ENCODE peak calls at places on chromosomes 12 and 14, in four cellular contexts. B, X, F and I are unnamed samples.

GRCh38 chr12:63047146-63047545 is 103.9 kb downstream of the AVPR1A start:
- DNase-seq in B (no peak), X (no peak), F (no peak), I (no peak)

GRCh38 chr12:128079-128478 is 61.5 kb downstream of the IQSEC3 start:
- DNase-seq in B (no peak), X (no peak), F (no peak), I (no peak)

GRCh38 chr12:129028824-129029223 is 175.5 kb downstream of the GLT1D1 start:
- DNase-seq in B (no peak), X (no peak), F (no peak), I (no peak)

GRCh38 chr12:117165342-117165741 is 24.9 kb downstream of the FBXO21 start:
- DNase-seq in B (no peak), X (no peak), F (no peak), I (no peak)

GRCh38 chr12:107660230-107660629 is 25.4 kb upstream of the PWP1 start:
- DNase-seq in B (no peak), X (no peak), F (no peak), I (no peak)

GRCh38 chr14:24071144-24071697 is at the start of gene CPNE6:
- DNase-seq in B (peak), X (no peak), F (no peak), I (no peak)

GRCh38 chr12:98646165-98646764 is 1.2 kb downstream of the APAF1 start:
- DNase-seq in B (no peak), X (no peak), F (peak), I (no peak)

GRCh38 chr12:18224745-18225144 is 36.6 kb upstream of the PIK3C2G start:
- DNase-seq in B (no peak), X (no peak), F (peak), I (peak)

GRCh38 chr12:3436496-3437060 is 54.4 kb upstream of the PRMT8 start:
- DNase-seq in B (no peak), X (no peak), F (no peak), I (no peak)

GRCh38 chr12:106118278-106118820 is 20.4 kb downstream of the NUAK1 start:
- DNase-seq in B (no peak), X (no peak), F (no peak), I (no peak)

GRCh38 chr14:84025258-84026012 is 1504.5 kb upstream of the FLRT2 start:
- DNase-seq in B (no peak), X (no peak), F (no peak), I (no peak)

GRCh38 chr12:24222968-24223367 is 273.5 kb upstream of the SOX5 start:
- DNase-seq in B (no peak), X (no peak), F (peak), I (peak)

GRCh38 chr12:6306151-6306550 is 4.3 kb upstream of the PLEKHG6 start:
- DNase-seq in B (no peak), X (no peak), F (no peak), I (no peak)

GRCh38 chr12:75981773-75982564 is 49.6 kb downstream of the PHLDA1 start:
- DNase-seq in B (no peak), X (no peak), F (no peak), I (no peak)

GRCh38 chr12:69501154-69501895 is 31.1 kb downstream of the FRS2 start:
- DNase-seq in B (no peak), X (no peak), F (peak), I (no peak)

GRCh38 chr12:125089083-125089482 is 23.8 kb downstream of the AACS start:
- DNase-seq in B (no peak), X (no peak), F (no peak), I (no peak)

GRCh38 chr12:112381421-112381897 is 772 bp downstream of the HECTD4 start:
- DNase-seq in B (no peak), X (no peak), F (no peak), I (no peak)

GRCh38 chr12:104026841-104027599 is 23.0 kb downstream of the GLT8D2 start:
- DNase-seq in B (no peak), X (no peak), F (no peak), I (no peak)

GRCh38 chr12:110312581-110313360 is 31.7 kb downstream of the ATP2A2 start:
- DNase-seq in B (no peak), X (no peak), F (peak), I (peak)

GRCh38 chr14:91884664-91885063 is 17.3 kb upstream of the TC2N start:
- DNase-seq in B (no peak), X (no peak), F (no peak), I (no peak)

GRCh38 chr12:1117371-1117770 is 126.3 kb downstream of the ERC1 start:
- DNase-seq in B (no peak), X (no peak), F (peak), I (no peak)

GRCh38 chr14:97198813-97199212 is 401.6 kb downstream of the VRK1 start:
- DNase-seq in B (no peak), X (no peak), F (no peak), I (no peak)

GRCh38 chr12:76029982-76030377 is 1.6 kb downstream of the PHLDA1 start:
- DNase-seq in B (no peak), X (no peak), F (peak), I (no peak)

GRCh38 chr14:89672636-89673279 is 255.7 kb upstream of the FOXN3 start:
- DNase-seq in B (no peak), X (no peak), F (no peak), I (no peak)

GRCh38 chr12:132748319-132748718 is 13.3 kb downstream of the ANKLE2 start:
- DNase-seq in B (no peak), X (no peak), F (no peak), I (no peak)

GRCh38 chr12:111185206-111185888 is 183.5 kb downstream of the PHETA1 start:
- DNase-seq in B (no peak), X (no peak), F (no peak), I (no peak)

GRCh38 chr12:1915082-1915968 is 3.1 kb downstream of the CACNA2D4 start:
- DNase-seq in B (no peak), X (no peak), F (no peak), I (no peak)

GRCh38 chr12:116365114-116365513 is 87.6 kb upstream of the MED13L start:
- DNase-seq in B (no peak), X (no peak), F (no peak), I (no peak)

GRCh38 chr14:70080081-70080480 is 108.7 kb downstream of the SLC8A3 start:
- DNase-seq in B (no peak), X (no peak), F (no peak), I (no peak)

GRCh38 chr14:65302571-65303184 is 109.9 kb upstream of the FUT8 start:
- DNase-seq in B (no peak), X (no peak), F (peak), I (no peak)

GRCh38 chr12:70724444-70724843 is 87.2 kb upstream of the PTPRB start:
- DNase-seq in B (no peak), X (no peak), F (peak), I (no peak)

GRCh38 chr12:107622005-107622404 is 63.6 kb upstream of the PWP1 start:
- DNase-seq in B (no peak), X (no peak), F (peak), I (no peak)

GRCh38 chr14:25464078-25464477 is 414.1 kb upstream of the STXBP6 start:
- DNase-seq in B (no peak), X (no peak), F (no peak), I (no peak)

GRCh38 chr12:109695961-109696461 is 17.6 kb upstream of the FAM222A start:
- DNase-seq in B (no peak), X (no peak), F (no peak), I (no peak)

GRCh38 chr14:39175445-39176262 is 600 bp downstream of the PNN start:
- DNase-seq in B (no peak), X (no peak), F (peak), I (no peak)

GRCh38 chr14:68576496-68577244 is 216.2 kb downstream of the ZFP36L1 start:
- DNase-seq in B (no peak), X (peak), F (peak), I (no peak)